ENCODE peak calls at places on chromosome 10, in ten cellular contexts. P is esophagus squamous epithelium; Y is T-helper 1 cell; S is aorta; V is bronchial epithelial cell; O is foreskin fibroblast; Q is GM18507; A is stimulated activated CD4-positive, alpha-beta T cell treated with anti-CD3 and anti-CD28 coated beads, Interleukin-1b, Interleukin-23, amount 100 ng/mL, for 4 hours; C is SK-N-SH; B is Jurkat, Clone E6-1. T is an unnamed sample.

GRCh38 chr10:73910764-73911552 is at the start of gene PLAU:
- DNase-seq in A (peak), P (no peak), V (peak), O (peak), B (no peak), Q (no peak), Y (peak), C (peak), S (peak), T (no peak)

GRCh38 chr10:4725917-4726606 is 99.9 kb upstream of the AKR1E2 start:
- DNase-seq in P (no peak), B (no peak), C (no peak), O (peak), Y (no peak), A (no peak), V (peak), Q (no peak), S (no peak), T (peak)

GRCh38 chr10:58672855-58673254 is 160.2 kb downstream of the BICC1 start:
- DNase-seq in B (no peak), Y (no peak), O (peak), C (no peak), A (no peak), P (no peak), S (no peak), Q (no peak), V (no peak), T (no peak)

GRCh38 chr10:34405611-34406462 is 409.3 kb downstream of the PARD3 start:
- DNase-seq in B (no peak), V (peak), Q (no peak), P (no peak), C (no peak), Y (no peak), S (no peak), O (peak), A (no peak), T (peak)

GRCh38 chr10:1745794-1746456 is 8.6 kb upstream of the ADARB2 start:
- DNase-seq in B (no peak), S (no peak), Q (no peak), V (no peak), A (no peak), Y (no peak), P (no peak), C (peak), O (no peak), T (no peak)

GRCh38 chr10:93199221-93199681 is 125.6 kb downstream of the CYP26A1 start:
- DNase-seq in C (no peak), P (no peak), V (peak), B (no peak), Y (no peak), O (peak), A (no peak), Q (no peak), S (no peak), T (no peak)

GRCh38 chr10:132647424-132647823 is 109.8 kb downstream of the INPP5A start:
- DNase-seq in B (no peak), S (peak), C (no peak), Q (no peak), P (no peak), A (no peak), V (no peak), O (no peak), Y (no peak), T (no peak)

GRCh38 chr10:36888925-36889573 is 236.3 kb upstream of the ANKRD30A start:
- DNase-seq in O (no peak), Y (no peak), A (peak), V (peak), Q (no peak), S (no peak), B (peak), P (no peak), C (peak), T (peak)

GRCh38 chr10:62177111-62177510 is 91.5 kb downstream of the RTKN2 start:
- DNase-seq in P (no peak), Y (no peak), V (no peak), S (no peak), A (no peak), B (no peak), C (no peak), O (no peak), Q (no peak), T (no peak)

GRCh38 chr10:11899067-11899876 is 76.1 kb downstream of the PROSER2 start:
- DNase-seq in P (no peak), O (no peak), V (no peak), C (no peak), Y (no peak), Q (no peak), S (peak), B (no peak), A (no peak), T (no peak)

GRCh38 chr10:44926771-44927751 is 15.9 kb downstream of the TMEM72 start:
- DNase-seq in Y (no peak), A (no peak), S (no peak), Q (no peak), P (no peak), B (no peak), C (no peak), V (peak), O (no peak), T (no peak)

GRCh38 chr10:36738738-36739431 is 386.5 kb upstream of the ANKRD30A start:
- DNase-seq in P (no peak), O (no peak), Q (no peak), Y (no peak), V (peak), B (no peak), C (no peak), A (no peak), S (no peak), T (peak)

GRCh38 chr10:34116220-34116623 is 698.9 kb downstream of the PARD3 start:
- DNase-seq in Y (no peak), C (peak), P (no peak), S (no peak), O (no peak), Q (no peak), V (peak), B (no peak), A (no peak), T (no peak)

GRCh38 chr10:87603769-87604168 is 55.9 kb upstream of the PAPSS2 start:
- DNase-seq in B (no peak), S (no peak), A (no peak), Y (no peak), O (no peak), Q (no peak), C (no peak), V (no peak), P (no peak), T (no peak)

GRCh38 chr10:130045091-130045652 is 65.5 kb downstream of the C10orf143 start:
- DNase-seq in S (peak), C (no peak), P (no peak), V (no peak), Q (no peak), O (no peak), B (no peak), A (no peak), Y (no peak), T (no peak)

T was measured in foreskin keratinocyte.